ENCODE peak calls at places on chromosomes 6 and 20, in five cellular contexts. U, H, G, I and E are unnamed samples.

GRCh38 chr20:63135411-63135810 is 80.5 kb downstream of the YTHDF1 start:
- DNase-seq in I (peak; percentile 50), H (no peak), U (no peak), G (no peak), E (no peak)

GRCh38 chr6:108565893-108566292 is 5.2 kb downstream of the FOXO3 start:
- DNase-seq in U (peak; percentile 98), G (no peak), H (no peak), I (no peak), E (peak; percentile 92)

GRCh38 chr6:149895702-149896310 is 2.1 kb downstream of the RAET1E start:
- DNase-seq in H (no peak), U (peak; percentile 80), I (no peak), G (peak; percentile 30), E (peak; percentile 45)

GRCh38 chr6:118625833-118626232 is 25.6 kb downstream of the CEP85L start:
- DNase-seq in G (no peak), H (no peak), I (no peak), U (no peak), E (no peak)

GRCh38 chr6:170506446-170506845 is 46.7 kb downstream of the PSMB1 start:
- DNase-seq in I (no peak), U (no peak), H (no peak), G (peak; percentile 48), E (no peak)

GRCh38 chr6:26204332-26205160 is 117.3 kb downstream of the HFE start:
- DNase-seq in H (peak; percentile 84), I (peak; percentile 89), U (peak; percentile 96), G (peak; percentile 95), E (peak; percentile 99)

GRCh38 chr6:162627362-162627761 is 100.2 kb downstream of the PRKN start:
- DNase-seq in H (no peak), U (no peak), G (no peak), I (no peak), E (no peak)

GRCh38 chr20:33132858-33133615 is 34.9 kb upstream of the BPIFA2 start:
- DNase-seq in U (no peak), G (no peak), H (peak; percentile 20), I (no peak), E (no peak)

GRCh38 chr6:113190170-113190569 is 667.0 kb upstream of the MARCKS start:
- DNase-seq in G (no peak), I (no peak), H (no peak), U (peak; percentile 23), E (no peak)

GRCh38 chr6:28977351-28978136 is 27.6 kb downstream of the ZNF311 start:
- DNase-seq in H (no peak), I (no peak), G (no peak), U (peak; percentile 86), E (peak; percentile 34)

GRCh38 chr6:154404791-154405400 is 48.3 kb upstream of the IPCEF1 start:
- DNase-seq in H (no peak), U (peak; percentile 62), I (no peak), G (no peak), E (peak; percentile 63)

GRCh38 chr6:12911387-12911960 is 194.9 kb downstream of the PHACTR1 start:
- DNase-seq in U (peak; percentile 49), G (peak; percentile 56), H (no peak), I (no peak), E (peak; percentile 57)

GRCh38 chr6:6614096-6614964 is 25.8 kb downstream of the LY86 start:
- DNase-seq in I (no peak), G (no peak), H (no peak), U (peak; percentile 1), E (no peak)

GRCh38 chr6:133917781-133918180 is 28.9 kb downstream of the TCF21 start:
- DNase-seq in G (no peak), I (no peak), H (no peak), U (no peak), E (no peak)

GRCh38 chr6:111812080-111813038 is 60.9 kb downstream of the FYN start:
- DNase-seq in G (no peak), I (no peak), U (no peak), H (no peak), E (peak; percentile 69)

GRCh38 chr6:30238178-30238795 is 25.1 kb upstream of the TRIM26 start:
- DNase-seq in H (no peak), U (peak; percentile 37), I (no peak), G (no peak), E (peak; percentile 40)

GRCh38 chr6:1787894-1788293 is 178.2 kb downstream of the FOXC1 start:
- DNase-seq in H (no peak), U (peak; percentile 66), I (no peak), G (no peak), E (peak; percentile 81)

GRCh38 chr6:169960531-169960890 is 209.1 kb downstream of the ERMARD start:
- DNase-seq in H (no peak), G (no peak), U (no peak), I (no peak), E (no peak)

GRCh38 chr6:15420959-15421438 is 175.1 kb downstream of the JARID2 start:
- DNase-seq in H (no peak), G (no peak), U (no peak), I (no peak), E (no peak)

GRCh38 chr6:106122306-106122940 is 36.3 kb downstream of the PRDM1 start:
- DNase-seq in H (no peak), I (no peak), U (no peak), G (no peak), E (no peak)

GRCh38 chr6:161100072-161100471 is 108.5 kb downstream of the MAP3K4 start:
- DNase-seq in U (no peak), G (no peak), I (no peak), H (no peak), E (no peak)

GRCh38 chr6:75171151-75171550 is 34.7 kb downstream of the COL12A1 start:
- DNase-seq in I (no peak), U (no peak), G (no peak), H (no peak), E (peak; percentile 25)

GRCh38 chr6:1817033-1817761 is 207.5 kb downstream of the FOXC1 start:
- DNase-seq in G (no peak), U (peak; percentile 63), I (no peak), H (no peak), E (peak; percentile 85)

GRCh38 chr6:16305788-16306187 is 67.4 kb downstream of the GMPR start:
- DNase-seq in H (peak; percentile 32), G (no peak), I (no peak), U (no peak), E (no peak)

GRCh38 chr6:106056738-106057390 is 29.3 kb upstream of the PRDM1 start:
- DNase-seq in U (no peak), I (no peak), H (no peak), G (no peak), E (no peak)

GRCh38 chr6:111220383-111221031 is 133.2 kb downstream of the SLC16A10 start:
- DNase-seq in G (no peak), U (no peak), I (no peak), H (no peak), E (no peak)

GRCh38 chr6:159252955-159253508 is 83.8 kb downstream of the FNDC1 start:
- DNase-seq in G (peak; percentile 67), H (no peak), U (peak; percentile 60), I (no peak), E (peak; percentile 62)